ENCODE peak calls at places on chromosome 5, in six cellular contexts. P, I, H, E, K and B are unnamed samples.

GRCh38 chr5:68505917-68506860 is 290.6 kb downstream of the PIK3R1 start:
- DNase-seq in K (no peak), E (no peak), P (peak), I (peak), H (no peak), B (peak)

GRCh38 chr5:76524872-76525271 is 98.3 kb downstream of the F2RL2 start:
- DNase-seq in P (no peak), I (no peak), H (no peak), E (no peak), K (no peak), B (no peak)

GRCh38 chr5:40497573-40497972 is 182.1 kb upstream of the PTGER4 start:
- DNase-seq in H (no peak), I (peak), E (no peak), K (no peak), P (no peak), B (no peak)

GRCh38 chr5:52773342-52773741 is 14.4 kb upstream of the ITGA1 start:
- DNase-seq in H (no peak), I (no peak), K (no peak), P (no peak), E (no peak), B (no peak)

GRCh38 chr5:53333160-53333559 is 147.3 kb upstream of the FST start:
- DNase-seq in P (no peak), I (peak), H (no peak), K (no peak), E (no peak), B (no peak)

GRCh38 chr5:1881273-1881586 is 1.5 kb downstream of the IRX4 start:
- DNase-seq in P (no peak), H (peak), I (no peak), E (peak), K (no peak), B (no peak)

GRCh38 chr5:10856646-10857332 is 95.8 kb upstream of the DAP start:
- DNase-seq in P (peak), K (peak), I (peak), E (peak), H (peak), B (peak)

GRCh38 chr5:67215592-67216471 is 19.2 kb upstream of the CD180 start:
- DNase-seq in I (peak), K (no peak), H (no peak), P (no peak), E (no peak), B (peak)

GRCh38 chr5:2201832-2202231 is 319.1 kb upstream of the IRX4 start:
- DNase-seq in I (no peak), K (no peak), H (no peak), E (no peak), P (no peak), B (no peak)

GRCh38 chr5:91129748-91130147 is 253.4 kb downstream of the ARRDC3 start:
- DNase-seq in P (no peak), K (no peak), H (no peak), E (no peak), I (no peak), B (no peak)

DNA sequence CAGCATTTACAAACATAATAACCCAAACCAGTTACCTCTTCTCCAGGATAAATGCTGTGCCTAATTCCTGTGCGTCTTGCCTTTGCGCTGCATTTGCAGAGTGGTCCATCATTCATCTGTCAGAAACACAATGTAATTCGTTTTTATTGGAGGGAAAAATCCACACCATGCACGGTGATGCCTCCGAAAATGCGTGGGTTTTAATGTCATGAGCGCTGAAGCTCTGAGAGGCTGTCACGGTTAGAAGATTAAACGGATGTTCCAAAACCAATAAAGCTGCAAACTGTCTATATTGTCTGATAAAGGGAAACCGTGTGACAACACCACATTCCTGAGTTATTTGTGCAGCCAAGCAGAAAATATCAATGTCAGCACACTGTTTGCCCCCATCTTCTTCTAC is 27.4 kb downstream of the DROSHA start:
- DNase-seq in I (no peak), E (no peak), H (no peak), P (no peak), K (no peak), B (no peak)
- H3K14ac ChIP-seq in I (no peak), E (no peak), H (no peak), P (no peak), K (no peak), B (no peak)

GRCh38 chr5:109329296-109330252 is 80.2 kb downstream of the PJA2 start:
- DNase-seq in I (peak), P (no peak), K (no peak), E (no peak), H (no peak), B (peak)
- H3K14ac ChIP-seq in I (no peak), P (no peak), K (no peak), E (no peak), H (no peak), B (no peak)

GRCh38 chr5:179265529-179266290 is 79.6 kb downstream of the ADAMTS2 start:
- DNase-seq in K (peak), P (no peak), E (peak), H (peak), I (peak), B (peak)
- H3K14ac ChIP-seq in K (peak), P (peak), E (no peak), H (no peak), I (peak), B (peak)

GRCh38 chr5:166004006-166004405 is 2287.4 kb upstream of the WWC1 start:
- DNase-seq in P (no peak), H (no peak), K (no peak), E (no peak), I (no peak), B (no peak)
- H3K14ac ChIP-seq in P (no peak), H (no peak), K (no peak), E (no peak), I (no peak), B (no peak)

DNA sequence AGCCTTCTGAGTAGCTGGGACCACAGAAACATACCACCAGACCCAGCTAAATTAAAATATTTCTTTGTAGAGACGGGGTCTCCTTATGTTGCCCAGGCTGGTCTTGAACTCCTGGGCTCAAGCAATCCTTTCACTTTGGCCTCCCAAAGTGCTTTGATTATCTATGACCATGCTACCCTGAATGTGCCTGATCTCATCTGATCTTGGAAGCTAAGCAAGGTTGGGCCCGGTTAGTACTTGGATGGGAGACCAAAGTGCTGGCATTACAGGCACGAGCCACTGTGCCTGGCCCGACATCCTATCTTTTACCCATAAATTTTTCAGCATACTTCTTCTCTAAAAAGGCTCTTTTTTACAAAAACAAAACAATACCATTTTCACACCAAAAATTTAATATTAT is 137.0 kb upstream of the LRRTM2 start:
- DNase-seq in I (no peak), P (no peak), K (no peak), H (peak), E (peak), B (no peak)
- H3K14ac ChIP-seq in I (no peak), P (no peak), K (no peak), H (no peak), E (no peak), B (no peak)

DNA sequence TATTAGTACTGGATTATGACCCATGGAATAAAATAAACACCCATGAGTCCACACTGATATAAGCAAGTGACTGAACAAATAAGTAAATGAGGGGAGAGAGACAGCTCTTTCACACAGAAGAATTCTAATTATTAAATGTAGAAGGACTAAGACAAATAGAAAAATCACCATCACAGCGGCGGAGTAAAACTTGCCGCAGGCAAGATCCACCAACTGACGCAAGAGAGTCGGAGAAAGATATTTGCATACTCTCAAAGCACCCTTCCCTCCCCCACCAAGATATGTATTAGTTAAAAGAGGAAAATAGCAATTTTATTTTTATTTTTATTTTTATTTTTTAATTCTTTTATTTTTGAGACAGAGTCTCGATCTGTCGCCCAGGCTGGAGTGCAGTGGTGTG is 14.6 kb upstream of the N4BP3 start:
- DNase-seq in E (no peak), I (no peak), P (no peak), H (no peak), K (peak), B (no peak)
- H3K14ac ChIP-seq in E (no peak), I (no peak), P (no peak), H (no peak), K (no peak), B (no peak)

DNA sequence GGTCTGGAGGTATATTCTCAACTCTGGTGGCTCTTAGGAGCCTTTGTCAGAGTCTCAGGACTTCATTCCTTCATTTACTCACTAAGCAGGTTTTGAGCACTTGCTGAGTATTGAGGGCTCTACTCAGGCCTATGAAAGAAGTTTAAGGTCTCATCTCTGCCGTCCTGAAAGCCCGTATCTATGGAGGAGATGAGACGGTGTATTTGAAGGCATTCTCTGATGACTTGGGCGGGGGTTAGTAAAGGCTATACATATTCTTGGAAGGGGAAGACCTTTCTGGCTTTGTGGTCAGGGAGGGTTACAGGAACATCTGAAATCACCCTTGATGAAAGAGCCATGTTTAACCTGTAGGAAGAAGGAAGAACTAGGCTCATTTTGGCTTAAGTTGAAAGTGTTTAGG is 21.9 kb downstream of the RASGRF2 start:
- DNase-seq in K (no peak), E (no peak), P (no peak), I (no peak), H (no peak), B (no peak)
- H3K14ac ChIP-seq in K (no peak), E (no peak), P (no peak), I (no peak), H (no peak), B (no peak)

DNA sequence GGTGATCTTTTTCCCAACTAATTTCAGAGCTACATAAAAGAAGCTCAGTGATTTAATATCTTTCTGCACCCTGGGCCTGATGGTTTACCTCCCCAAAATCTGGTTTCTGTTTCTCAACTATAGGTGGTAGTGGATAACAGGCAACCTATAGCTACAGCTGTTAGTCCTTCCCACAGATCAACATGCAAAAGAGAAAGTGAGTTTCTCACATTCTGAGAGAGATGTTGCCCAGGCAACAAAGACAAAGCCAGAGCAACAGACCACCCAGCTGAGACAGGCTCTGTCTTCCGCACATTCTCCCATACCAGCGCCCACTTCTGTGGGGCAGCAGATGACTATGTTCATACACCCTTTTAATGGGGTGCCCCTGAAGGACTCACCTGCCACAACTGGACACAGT is 40.7 kb upstream of the PPP2R2B start:
- DNase-seq in K (no peak), I (no peak), H (peak), P (peak), E (no peak), B (no peak)
- H3K14ac ChIP-seq in K (no peak), I (no peak), H (no peak), P (no peak), E (no peak), B (no peak)